ENCODE peak calls at places on chromosomes 13 and 19, in eight cellular contexts. One of them, this sample, is unnamed.

GRCh38 chr13:98171806-98172569 is 5.1 kb downstream of the RNF113B start:
- DNase-seq in fibroblast of lung: peak; percentile 42
- DNase-seq in foreskin keratinocyte: no peak
- DNase-seq in Panc1: no peak
- DNase-seq in cardiac muscle cell: no peak
- DNase-seq in dorsolateral prefrontal cortex: no peak
- DNase-seq in Peyer's patch: no peak
- DNase-seq in ascending aorta: no peak
- DNase-seq in this sample: peak; percentile 68

GRCh38 chr13:106234656-106235055 is 300.8 kb downstream of the EFNB2 start:
- DNase-seq in Panc1: no peak
- DNase-seq in cardiac muscle cell: no peak
- DNase-seq in dorsolateral prefrontal cortex: no peak
- DNase-seq in fibroblast of lung: no peak
- DNase-seq in foreskin keratinocyte: no peak
- DNase-seq in ascending aorta: no peak
- DNase-seq in Peyer's patch: no peak
- DNase-seq in this sample: no peak

GRCh38 chr13:48281556-48281955 is 22.0 kb upstream of the RB1 start:
- DNase-seq in Peyer's patch: no peak
- DNase-seq in Panc1: no peak
- DNase-seq in ascending aorta: no peak
- DNase-seq in foreskin keratinocyte: no peak
- DNase-seq in fibroblast of lung: no peak
- DNase-seq in cardiac muscle cell: no peak
- DNase-seq in dorsolateral prefrontal cortex: no peak
- DNase-seq in this sample: no peak

GRCh38 chr13:80955487-80955886 is 614.6 kb upstream of the SPRY2 start:
- DNase-seq in fibroblast of lung: peak; percentile 56
- DNase-seq in Panc1: no peak
- DNase-seq in foreskin keratinocyte: peak; percentile 17
- DNase-seq in cardiac muscle cell: no peak
- DNase-seq in dorsolateral prefrontal cortex: no peak
- DNase-seq in ascending aorta: no peak
- DNase-seq in Peyer's patch: no peak
- DNase-seq in this sample: no peak

GRCh38 chr13:61778531-61778930 is 362.9 kb upstream of the PCDH20 start:
- DNase-seq in dorsolateral prefrontal cortex: no peak
- DNase-seq in fibroblast of lung: no peak
- DNase-seq in cardiac muscle cell: no peak
- DNase-seq in foreskin keratinocyte: no peak
- DNase-seq in ascending aorta: no peak
- DNase-seq in Peyer's patch: no peak
- DNase-seq in Panc1: no peak
- DNase-seq in this sample: no peak

GRCh38 chr13:35279500-35279899 is 197.0 kb downstream of the MAB21L1 start:
- DNase-seq in ascending aorta: no peak
- DNase-seq in Peyer's patch: no peak
- DNase-seq in foreskin keratinocyte: no peak
- DNase-seq in dorsolateral prefrontal cortex: no peak
- DNase-seq in Panc1: no peak
- DNase-seq in fibroblast of lung: no peak
- DNase-seq in cardiac muscle cell: no peak
- DNase-seq in this sample: no peak

GRCh38 chr13:94300401-94300800 is 179.1 kb downstream of the DCT start:
- DNase-seq in Panc1: no peak
- DNase-seq in foreskin keratinocyte: no peak
- DNase-seq in Peyer's patch: no peak
- DNase-seq in dorsolateral prefrontal cortex: no peak
- DNase-seq in ascending aorta: no peak
- DNase-seq in fibroblast of lung: no peak
- DNase-seq in cardiac muscle cell: no peak
- DNase-seq in this sample: no peak

GRCh38 chr13:108508263-108508662 is 121.1 kb upstream of the MYO16 start:
- DNase-seq in fibroblast of lung: peak; percentile 47
- DNase-seq in Panc1: no peak
- DNase-seq in ascending aorta: no peak
- DNase-seq in dorsolateral prefrontal cortex: no peak
- DNase-seq in cardiac muscle cell: peak; percentile 39
- DNase-seq in foreskin keratinocyte: no peak
- DNase-seq in Peyer's patch: no peak
- DNase-seq in this sample: no peak

GRCh38 chr19:17953869-17954268 is 13.0 kb upstream of the KCNN1 start:
- DNase-seq in Panc1: no peak
- DNase-seq in fibroblast of lung: no peak
- DNase-seq in foreskin keratinocyte: no peak
- DNase-seq in dorsolateral prefrontal cortex: no peak
- DNase-seq in Peyer's patch: no peak
- DNase-seq in cardiac muscle cell: peak; percentile 30
- DNase-seq in ascending aorta: no peak
- DNase-seq in this sample: no peak

GRCh38 chr13:112783946-112784500 is 94.2 kb downstream of the ATP11A start:
- DNase-seq in Peyer's patch: no peak
- DNase-seq in Panc1: no peak
- DNase-seq in ascending aorta: no peak
- DNase-seq in dorsolateral prefrontal cortex: no peak
- DNase-seq in foreskin keratinocyte: no peak
- DNase-seq in cardiac muscle cell: no peak
- DNase-seq in fibroblast of lung: no peak
- DNase-seq in this sample: no peak

GRCh38 chr13:37226966-37227365 is 121.5 kb upstream of the CSNK1A1L start:
- DNase-seq in Panc1: no peak
- DNase-seq in fibroblast of lung: no peak
- DNase-seq in foreskin keratinocyte: peak; percentile 90
- DNase-seq in cardiac muscle cell: no peak
- DNase-seq in Peyer's patch: no peak
- DNase-seq in dorsolateral prefrontal cortex: no peak
- DNase-seq in ascending aorta: no peak
- DNase-seq in this sample: no peak

GRCh38 chr13:83197316-83197715 is 685.0 kb downstream of the SLITRK1 start:
- DNase-seq in cardiac muscle cell: no peak
- DNase-seq in fibroblast of lung: no peak
- DNase-seq in foreskin keratinocyte: no peak
- DNase-seq in Peyer's patch: no peak
- DNase-seq in dorsolateral prefrontal cortex: no peak
- DNase-seq in Panc1: no peak
- DNase-seq in ascending aorta: no peak
- DNase-seq in this sample: no peak

GRCh38 chr19:3503036-3503572 is 2.6 kb upstream of the DOHH start:
- DNase-seq in ascending aorta: no peak
- DNase-seq in foreskin keratinocyte: no peak
- DNase-seq in Panc1: no peak
- DNase-seq in dorsolateral prefrontal cortex: no peak
- DNase-seq in cardiac muscle cell: no peak
- DNase-seq in Peyer's patch: no peak
- DNase-seq in fibroblast of lung: no peak
- DNase-seq in this sample: no peak

GRCh38 chr19:11008111-11008510 is 47.3 kb downstream of the SMARCA4 start:
- DNase-seq in fibroblast of lung: no peak
- DNase-seq in Peyer's patch: no peak
- DNase-seq in Panc1: no peak
- DNase-seq in ascending aorta: no peak
- DNase-seq in foreskin keratinocyte: no peak
- DNase-seq in cardiac muscle cell: no peak
- DNase-seq in dorsolateral prefrontal cortex: no peak
- DNase-seq in this sample: no peak
- H3K27ac ChIP-seq in fibroblast of lung: no peak overlapping the region
- H3K27ac ChIP-seq in Peyer's patch: no peak overlapping the region
- H3K27ac ChIP-seq in Panc1: no peak overlapping the region
- H3K27ac ChIP-seq in ascending aorta: no peak overlapping the region
- H3K27ac ChIP-seq in foreskin keratinocyte: no peak overlapping the region
- H3K27ac ChIP-seq in cardiac muscle cell: no peak overlapping the region
- H3K27ac ChIP-seq in dorsolateral prefrontal cortex: no peak overlapping the region
- H3K27ac ChIP-seq in this sample: no peak overlapping the region

GRCh38 chr19:7912144-7912696 is 2.4 kb upstream of the TGFBR3L start:
- DNase-seq in Panc1: no peak
- DNase-seq in ascending aorta: no peak
- DNase-seq in Peyer's patch: no peak
- DNase-seq in cardiac muscle cell: no peak
- DNase-seq in foreskin keratinocyte: no peak
- DNase-seq in dorsolateral prefrontal cortex: no peak
- DNase-seq in fibroblast of lung: no peak
- DNase-seq in this sample: no peak
- H3K27ac ChIP-seq in Panc1: no peak overlapping the region
- H3K27ac ChIP-seq in ascending aorta: no peak overlapping the region
- H3K27ac ChIP-seq in Peyer's patch: no peak overlapping the region
- H3K27ac ChIP-seq in cardiac muscle cell: no peak overlapping the region
- H3K27ac ChIP-seq in foreskin keratinocyte: no peak overlapping the region
- H3K27ac ChIP-seq in dorsolateral prefrontal cortex: no peak overlapping the region
- H3K27ac ChIP-seq in fibroblast of lung: no peak overlapping the region
- H3K27ac ChIP-seq in this sample: no peak overlapping the region

DNA sequence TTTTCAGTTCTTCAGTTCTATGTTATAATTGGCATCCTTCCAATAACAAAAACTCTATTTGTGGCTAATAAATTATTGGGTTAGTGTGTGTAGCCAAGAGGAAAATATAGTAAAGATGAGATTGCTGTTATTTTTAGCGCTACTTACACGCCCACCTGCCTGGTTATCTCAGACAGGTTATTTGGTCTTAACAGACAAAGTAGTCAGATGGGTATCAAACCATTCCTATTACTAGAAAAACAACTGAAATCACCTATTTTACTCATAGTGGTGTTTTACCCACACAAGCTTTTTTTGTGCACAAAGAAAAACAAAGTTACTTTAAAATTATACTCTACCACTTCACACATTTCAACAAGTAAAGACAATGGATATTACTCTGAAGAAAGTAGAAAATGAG is 151.2 kb downstream of the TBC1D4 start:
- DNase-seq in ascending aorta: no peak
- DNase-seq in Peyer's patch: no peak
- DNase-seq in dorsolateral prefrontal cortex: no peak
- DNase-seq in foreskin keratinocyte: no peak
- DNase-seq in cardiac muscle cell: no peak
- DNase-seq in fibroblast of lung: no peak
- DNase-seq in Panc1: no peak
- DNase-seq in this sample: no peak
- H3K27ac ChIP-seq in ascending aorta: no peak overlapping the region
- H3K27ac ChIP-seq in Peyer's patch: no peak overlapping the region
- H3K27ac ChIP-seq in dorsolateral prefrontal cortex: no peak overlapping the region
- H3K27ac ChIP-seq in foreskin keratinocyte: no peak overlapping the region
- H3K27ac ChIP-seq in cardiac muscle cell: no peak overlapping the region
- H3K27ac ChIP-seq in fibroblast of lung: no peak overlapping the region
- H3K27ac ChIP-seq in Panc1: no peak overlapping the region
- H3K27ac ChIP-seq in this sample: no peak overlapping the region

DNA sequence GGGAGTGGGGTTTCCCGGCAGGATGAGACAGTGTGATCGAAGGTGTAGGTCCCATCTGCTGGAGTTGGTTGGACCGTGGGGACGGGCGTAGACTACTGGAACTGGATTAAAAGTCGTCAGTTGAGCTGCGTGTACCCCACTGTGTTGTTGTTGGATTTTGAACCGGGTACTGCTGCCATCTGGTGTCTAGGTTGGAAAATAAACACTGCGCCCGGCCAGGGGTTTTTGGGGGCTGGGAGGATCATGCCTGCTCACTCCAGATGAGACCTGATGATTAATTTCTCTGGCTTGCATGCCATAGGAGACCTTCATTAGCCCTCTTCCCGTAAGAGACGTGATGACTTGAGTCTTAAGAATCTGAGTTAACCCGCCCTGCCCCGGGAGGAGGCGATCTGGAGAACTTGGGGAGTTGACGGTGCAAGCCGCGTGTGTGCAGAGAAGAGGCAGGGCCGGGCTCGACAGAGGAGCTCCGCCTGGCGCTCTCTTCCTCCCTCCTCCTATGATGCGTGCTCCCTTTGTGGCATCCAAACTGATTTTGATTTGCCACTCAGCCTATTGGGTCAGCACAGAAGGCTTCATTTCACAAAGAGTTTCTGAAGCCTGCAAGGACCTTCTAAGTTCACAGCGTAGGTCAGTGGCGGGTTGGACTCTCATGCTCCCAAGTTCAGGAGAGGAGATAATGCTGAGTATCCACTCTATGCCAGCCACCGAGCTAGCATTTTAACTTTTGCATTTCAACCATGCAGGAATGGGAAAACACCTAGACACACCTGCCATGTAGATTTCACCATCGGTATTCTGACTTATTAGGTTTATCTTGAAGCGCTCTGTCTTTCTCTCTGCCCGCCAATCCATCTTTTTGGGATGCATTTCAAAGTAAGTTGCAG is 2.7 kb downstream of the UHRF1 start:
- DNase-seq in Peyer's patch: peak; percentile 68
- DNase-seq in cardiac muscle cell: peak; percentile 57
- DNase-seq in dorsolateral prefrontal cortex: no peak
- DNase-seq in foreskin keratinocyte: peak; percentile 99
- DNase-seq in ascending aorta: peak; percentile 52
- DNase-seq in Panc1: peak; percentile 89
- DNase-seq in fibroblast of lung: peak; percentile 100
- DNase-seq in this sample: peak; percentile 61
- H3K27ac ChIP-seq in Peyer's patch: no peak overlapping the region
- H3K27ac ChIP-seq in cardiac muscle cell: no peak overlapping the region
- H3K27ac ChIP-seq in dorsolateral prefrontal cortex: peak overlapping the region; percentile 82
- H3K27ac ChIP-seq in foreskin keratinocyte: no peak overlapping the region
- H3K27ac ChIP-seq in ascending aorta: peak overlapping the region; percentile 64
- H3K27ac ChIP-seq in Panc1: peak overlapping the region; percentile 93
- H3K27ac ChIP-seq in fibroblast of lung: peak overlapping the region; percentile 90
- H3K27ac ChIP-seq in this sample: peak overlapping the region; percentile 65

GRCh38 chr19:40597329-40597838 is 3.8 kb upstream of the LTBP4 start:
- DNase-seq in Peyer's patch: no peak
- DNase-seq in dorsolateral prefrontal cortex: no peak
- DNase-seq in Panc1: no peak
- DNase-seq in foreskin keratinocyte: no peak
- DNase-seq in ascending aorta: no peak
- DNase-seq in fibroblast of lung: no peak
- DNase-seq in cardiac muscle cell: no peak
- DNase-seq in this sample: no peak
- H3K27ac ChIP-seq in Peyer's patch: no peak overlapping the region
- H3K27ac ChIP-seq in dorsolateral prefrontal cortex: no peak overlapping the region
- H3K27ac ChIP-seq in Panc1: peak overlapping the region; percentile 79
- H3K27ac ChIP-seq in foreskin keratinocyte: no peak overlapping the region
- H3K27ac ChIP-seq in ascending aorta: no peak overlapping the region
- H3K27ac ChIP-seq in fibroblast of lung: no peak overlapping the region
- H3K27ac ChIP-seq in cardiac muscle cell: no peak overlapping the region
- H3K27ac ChIP-seq in this sample: no peak overlapping the region

DNA sequence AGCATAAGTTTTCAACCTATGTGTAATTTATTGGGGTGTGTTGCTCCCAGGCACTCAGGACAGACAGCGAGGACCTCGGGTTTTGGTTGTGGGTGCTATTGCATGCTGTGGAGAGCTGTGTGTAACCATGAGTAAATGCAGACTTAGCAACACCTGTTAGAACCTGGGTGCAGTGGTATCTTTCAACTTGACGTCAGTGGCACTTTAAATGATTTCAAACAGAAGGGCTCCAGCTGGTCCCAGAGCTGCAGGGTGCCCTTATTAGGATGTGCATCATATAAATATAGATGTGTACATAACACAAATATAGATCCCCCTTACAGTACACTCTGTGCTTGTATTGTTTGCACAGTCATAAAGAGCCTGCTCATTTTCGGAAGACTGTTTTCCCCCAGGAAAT is 228.3 kb upstream of the IRS2 start:
- DNase-seq in dorsolateral prefrontal cortex: no peak
- DNase-seq in foreskin keratinocyte: no peak
- DNase-seq in cardiac muscle cell: no peak
- DNase-seq in ascending aorta: no peak
- DNase-seq in fibroblast of lung: peak; percentile 75
- DNase-seq in Panc1: no peak
- DNase-seq in Peyer's patch: no peak
- DNase-seq in this sample: no peak
- H3K27ac ChIP-seq in dorsolateral prefrontal cortex: no peak overlapping the region
- H3K27ac ChIP-seq in foreskin keratinocyte: no peak overlapping the region
- H3K27ac ChIP-seq in cardiac muscle cell: no peak overlapping the region
- H3K27ac ChIP-seq in ascending aorta: no peak overlapping the region
- H3K27ac ChIP-seq in fibroblast of lung: no peak overlapping the region
- H3K27ac ChIP-seq in Panc1: no peak overlapping the region
- H3K27ac ChIP-seq in Peyer's patch: no peak overlapping the region
- H3K27ac ChIP-seq in this sample: no peak overlapping the region